ENCODE peak calls at places on chromosomes 7 and 10, in five cellular contexts. X is A549, G is H1, V is HepG2, S is GM12878. D is an unnamed sample.

GRCh38 chr10:121914661-121915060 is 13.2 kb downstream of the ATE1 start:
- DNase-seq in V (no peak), S (no peak), G (no peak), X (no peak), D (no peak)

GRCh38 chr7:117012284-117013174 is 59.2 kb downstream of the ST7 start:
- DNase-seq in X (peak; percentile 57), V (peak; percentile 22), G (no peak), S (peak; percentile 46), D (no peak)

GRCh38 chr10:131568866-131569265 is 257.3 kb upstream of the TCERG1L start:
- DNase-seq in S (no peak), G (no peak), X (no peak), V (no peak), D (no peak)

GRCh38 chr7:33511735-33512134 is 382.4 kb downstream of the BBS9 start:
- DNase-seq in G (no peak), V (no peak), S (peak; percentile 15), X (no peak), D (no peak)

GRCh38 chr7:97012293-97013005 is 7.1 kb downstream of the DLX6 start:
- DNase-seq in V (no peak), G (peak; percentile 53), X (no peak), S (no peak), D (no peak)

GRCh38 chr7:42234736-42235135 is 2.3 kb downstream of the GLI3 start:
- DNase-seq in S (no peak), X (no peak), G (no peak), V (no peak), D (no peak)

GRCh38 chr10:86603256-86603655 is 51.1 kb upstream of the OPN4 start:
- DNase-seq in V (peak; percentile 60), G (no peak), S (no peak), X (no peak), D (no peak)

GRCh38 chr7:148799893-148800545 is 84.1 kb downstream of the EZH2 start:
- DNase-seq in X (no peak), G (no peak), S (no peak), V (no peak), D (no peak)

GRCh38 chr10:44949915-44950314 is 9.7 kb upstream of the RASSF4 start:
- DNase-seq in V (no peak), G (peak; percentile 39), X (no peak), S (no peak), D (no peak)

GRCh38 chr7:44970521-44971051 is 8.2 kb downstream of the MYO1G start:
- DNase-seq in X (no peak), G (no peak), S (no peak), V (no peak), D (no peak)

GRCh38 chr10:47249881-47250280 is 50.1 kb upstream of the GDF10 start:
- DNase-seq in X (no peak), G (peak; percentile 14), S (no peak), V (no peak), D (no peak)

GRCh38 chr10:29947701-29948060 is 111.7 kb downstream of the JCAD start:
- DNase-seq in V (no peak), X (no peak), S (no peak), G (no peak), D (no peak)
- TF ChIP-seq EP300 in V (no peak), X (no peak), S (no peak), G (no peak), D (no peak)

GRCh38 chr7:35992436-35992835 is 160.6 kb upstream of the EEPD1 start:
- DNase-seq in G (no peak), X (no peak), V (no peak), S (no peak), D (no peak)
- H3K27ac ChIP-seq in G (no peak overlapping the region), X (peak overlapping the region; percentile 6), V (no peak overlapping the region), S (no peak overlapping the region), D (no peak overlapping the region)

DNA sequence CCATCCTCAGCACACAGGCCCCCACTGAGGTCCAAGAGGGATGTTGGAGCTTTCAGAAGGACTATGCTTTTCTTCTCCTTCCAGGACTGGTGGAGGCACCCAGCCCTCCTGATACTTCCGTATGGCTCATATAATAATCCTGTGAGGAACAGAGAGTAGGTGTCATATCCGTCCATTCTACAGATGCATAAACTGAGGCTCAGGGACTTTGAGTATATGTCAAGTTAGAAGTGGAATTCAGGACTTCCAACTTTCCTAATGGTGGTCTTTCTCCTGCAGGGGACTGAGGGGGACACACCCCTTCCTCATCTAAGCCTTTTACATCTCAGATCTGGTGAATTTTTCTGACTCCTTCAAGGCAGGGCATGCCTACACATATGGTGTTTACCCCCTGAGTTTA is 153.7 kb downstream of the RPS24 start:
- DNase-seq in G (no peak), S (no peak), X (no peak), V (no peak), D (no peak)
- TF ChIP-seq HDAC2 in G (no peak), S (no peak), X (no peak), V (no peak), D (no peak)

GRCh38 chr10:30786131-30786530 is 156.6 kb upstream of the LYZL2 start:
- DNase-seq in G (no peak), X (no peak), V (no peak), S (no peak), D (no peak)

GRCh38 chr10:30783939-30784500 is 154.5 kb upstream of the LYZL2 start:
- DNase-seq in S (peak; percentile 60), G (peak; percentile 94), X (peak; percentile 43), V (peak; percentile 22), D (peak; percentile 83)

GRCh38 chr10:30786906-30787305 is 157.4 kb upstream of the LYZL2 start:
- DNase-seq in X (no peak), G (no peak), V (no peak), S (no peak), D (no peak)

GRCh38 chr10:30784521-30784895 is 155.0 kb upstream of the LYZL2 start:
- DNase-seq in X (no peak), G (no peak), V (no peak), S (no peak), D (no peak)

GRCh38 chr10:30784896-30785605 is 155.5 kb upstream of the LYZL2 start:
- DNase-seq in V (no peak), X (no peak), S (no peak), G (peak; percentile 85), D (no peak)
- TF ChIP-seq EP300 in V (no peak), X (no peak), S (no peak), G (no peak), D (no peak)

GRCh38 chr7:19112290-19113000 is 5.0 kb downstream of the TWIST1 start:
- DNase-seq in G (peak; percentile 56), X (no peak), S (no peak), V (no peak), D (no peak)

GRCh38 chr7:19113001-19113349 is 4.5 kb downstream of the TWIST1 start:
- DNase-seq in V (no peak), G (no peak), X (no peak), S (no peak), D (no peak)

GRCh38 chr7:19113855-19114590 is 3.4 kb downstream of the TWIST1 start:
- DNase-seq in X (no peak), V (no peak), S (no peak), G (no peak), D (no peak)

GRCh38 chr7:19116121-19117080 is 1.0 kb downstream of the TWIST1 start:
- DNase-seq in X (peak; percentile 25), S (no peak), G (peak; percentile 77), V (no peak), D (no peak)

GRCh38 chr7:19114591-19114855 is 2.9 kb downstream of the TWIST1 start:
- DNase-seq in X (no peak), S (no peak), V (no peak), G (no peak), D (no peak)
- H3K27ac ChIP-seq in X (no peak overlapping the region), S (no peak overlapping the region), V (no peak overlapping the region), G (no peak overlapping the region), D (no peak overlapping the region)

DNA sequence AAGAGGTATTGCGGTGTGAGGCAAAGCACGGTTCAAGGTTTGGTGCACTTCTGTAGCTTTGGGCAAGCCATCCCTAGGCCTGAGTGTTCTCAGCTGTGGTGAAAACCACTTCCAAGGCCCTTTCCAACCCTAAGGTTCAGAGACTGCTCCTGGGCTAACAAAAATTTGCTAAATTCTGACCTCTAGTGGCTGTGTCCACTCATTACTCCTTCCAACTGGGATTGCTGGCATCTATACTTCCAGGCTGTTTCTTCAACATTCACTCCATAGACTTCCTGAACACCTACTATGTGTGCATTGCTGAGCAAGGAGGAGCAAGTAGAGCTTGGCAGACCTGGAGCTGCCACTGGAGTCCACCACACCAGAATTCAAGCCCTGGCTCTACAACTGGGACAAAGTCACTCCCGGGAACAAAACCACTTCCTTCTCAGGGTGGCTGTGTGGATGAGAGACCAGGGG is 29.3 kb upstream of the SH3PXD2A start:
- DNase-seq in V (peak; percentile 53), G (peak; percentile 61), X (peak; percentile 58), S (no peak), D (peak; percentile 59)
- TF ChIP-seq HDAC2 in V (no peak), G (no peak), X (no peak), S (no peak), D (no peak)

DNA sequence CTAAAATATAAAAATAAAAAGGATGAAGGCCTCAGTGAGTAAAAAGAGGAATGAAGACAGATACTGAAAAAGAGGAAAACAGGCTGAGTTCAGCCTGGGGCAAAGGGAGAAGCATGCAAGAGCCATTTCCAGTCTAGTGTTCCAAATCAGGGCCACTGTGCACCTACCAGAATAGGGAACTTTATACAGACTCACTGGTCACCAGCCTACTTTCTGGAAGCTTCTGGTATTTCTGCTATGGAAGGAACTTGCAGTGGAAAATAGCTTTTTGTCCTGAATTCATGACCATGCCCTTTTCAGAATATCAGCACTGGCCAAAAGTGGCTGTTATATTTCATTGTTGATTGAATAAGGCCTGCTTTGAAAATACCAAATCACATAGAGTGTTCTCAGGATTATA is 28.8 kb downstream of the ABRAXAS2 start:
- DNase-seq in G (no peak), V (no peak), X (no peak), S (no peak), D (no peak)
- TF ChIP-seq EP300 in G (no peak), V (no peak), X (no peak), S (no peak), D (no peak)

DNA sequence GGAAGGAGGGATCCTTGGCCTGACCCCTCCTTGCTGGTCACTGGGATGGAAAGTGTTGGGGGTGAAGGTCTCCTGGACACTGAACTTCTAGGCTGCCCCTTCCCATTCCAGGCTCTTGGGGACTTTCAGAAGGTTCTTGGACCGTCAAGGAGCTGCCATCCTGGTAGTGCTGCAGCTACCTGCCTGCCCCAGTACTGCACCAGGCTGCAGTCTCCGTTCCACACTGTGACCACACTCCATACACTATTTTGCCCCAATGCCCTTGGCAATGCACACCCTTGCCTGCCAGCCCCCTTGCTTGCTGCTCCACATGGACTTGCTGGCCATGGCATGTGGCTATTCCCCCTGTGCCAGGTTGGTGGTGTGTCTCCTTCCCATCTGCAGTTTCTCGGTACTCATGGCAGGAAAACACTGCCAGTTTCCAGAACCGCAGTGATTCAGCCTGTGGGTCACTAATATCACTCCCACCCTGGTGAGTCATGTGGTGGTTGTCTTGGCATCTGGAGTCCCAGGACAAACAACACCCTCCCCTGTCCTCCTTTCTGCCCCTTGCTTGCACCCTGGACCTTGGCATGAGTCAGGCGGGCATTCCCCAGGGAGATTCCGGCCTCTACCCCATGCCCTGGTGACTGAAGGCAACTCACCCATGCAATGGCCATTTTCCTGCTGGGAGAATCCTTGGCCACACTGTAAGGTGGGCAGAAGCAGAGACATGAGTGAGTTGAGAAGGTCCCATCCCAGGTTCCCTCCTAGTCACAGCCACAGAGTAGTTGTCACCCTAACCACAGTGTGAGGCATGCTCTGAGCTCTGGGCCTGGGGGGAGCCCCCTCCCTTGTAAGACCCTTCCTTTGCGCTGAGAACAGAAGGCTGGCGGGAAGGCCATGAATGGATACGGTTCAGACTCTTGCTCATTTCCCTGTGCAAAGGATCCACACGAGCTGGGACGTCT is 32.8 kb downstream of the GOLGA7B start:
- DNase-seq in G (no peak), S (no peak), V (no peak), X (peak; percentile 94), D (no peak)
- H3K27ac ChIP-seq in G (no peak overlapping the region), S (no peak overlapping the region), V (no peak overlapping the region), X (peak overlapping the region; percentile 65), D (no peak overlapping the region)

GRCh38 chr7:101486764-101487458 is 124.2 kb downstream of the COL26A1 start:
- DNase-seq in G (no peak), V (no peak), S (no peak), X (peak; percentile 50), D (no peak)
- TF ChIP-seq HDAC2 in G (no peak), V (no peak), S (no peak), X (no peak), D (no peak)

D was measured in K562.